ENCODE peak calls at places on chromosomes 2 and 18, in six cellular contexts. One of them, this sample, is unnamed.
A peak's percentile ranks its signal among the peaks of the same experiment; 100 is the strongest.

GRCh38 chr2:88874063-88874657 is 182.7 kb downstream of the RPIA start:
- DNase-seq in NCI-H2081: peak; percentile 58
- DNase-seq in brain microvascular endothelial cell: peak; percentile 56
- DNase-seq in activated T-cell treated with anti-CD3 and anti-CD28 coated beads, Interleukin-2, amount 50 U/mL, for 72 hours: peak; percentile 50
- DNase-seq in AG20443: peak; percentile 57
- DNase-seq in hepatocyte: peak; percentile 11
- DNase-seq in this sample: peak; percentile 68

GRCh38 chr2:175019566-175020327 is 14.6 kb upstream of the CHN1 start:
- DNase-seq in hepatocyte: no peak
- DNase-seq in brain microvascular endothelial cell: no peak
- DNase-seq in AG20443: no peak
- DNase-seq in activated T-cell treated with anti-CD3 and anti-CD28 coated beads, Interleukin-2, amount 50 U/mL, for 72 hours: no peak
- DNase-seq in NCI-H2081: no peak
- DNase-seq in this sample: no peak

GRCh38 chr18:46220116-46220515 is 115.9 kb downstream of the HAUS1 start:
- DNase-seq in brain microvascular endothelial cell: peak; percentile 67
- DNase-seq in AG20443: peak; percentile 71
- DNase-seq in hepatocyte: no peak
- DNase-seq in activated T-cell treated with anti-CD3 and anti-CD28 coated beads, Interleukin-2, amount 50 U/mL, for 72 hours: no peak
- DNase-seq in NCI-H2081: no peak
- DNase-seq in this sample: peak; percentile 80

GRCh38 chr2:167783266-167784070 is 463.9 kb downstream of the STK39 start:
- DNase-seq in brain microvascular endothelial cell: peak; percentile 12
- DNase-seq in hepatocyte: peak; percentile 8
- DNase-seq in AG20443: no peak
- DNase-seq in activated T-cell treated with anti-CD3 and anti-CD28 coated beads, Interleukin-2, amount 50 U/mL, for 72 hours: no peak
- DNase-seq in NCI-H2081: no peak
- DNase-seq in this sample: peak; percentile 26

GRCh38 chr2:235170536-235171510 is 219.0 kb downstream of the SH3BP4 start:
- DNase-seq in AG20443: peak; percentile 87
- DNase-seq in hepatocyte: peak; percentile 58
- DNase-seq in NCI-H2081: peak; percentile 92
- DNase-seq in activated T-cell treated with anti-CD3 and anti-CD28 coated beads, Interleukin-2, amount 50 U/mL, for 72 hours: no peak
- DNase-seq in brain microvascular endothelial cell: peak; percentile 77
- DNase-seq in this sample: peak; percentile 79

GRCh38 chr2:200171761-200172482 is 134.6 kb upstream of the SPATS2L start:
- DNase-seq in AG20443: no peak
- DNase-seq in hepatocyte: peak; percentile 46
- DNase-seq in activated T-cell treated with anti-CD3 and anti-CD28 coated beads, Interleukin-2, amount 50 U/mL, for 72 hours: no peak
- DNase-seq in NCI-H2081: no peak
- DNase-seq in brain microvascular endothelial cell: peak; percentile 76
- DNase-seq in this sample: peak; percentile 65

GRCh38 chr2:233121856-233122255 is 61.7 kb downstream of the INPP5D start:
- DNase-seq in NCI-H2081: no peak
- DNase-seq in brain microvascular endothelial cell: no peak
- DNase-seq in AG20443: no peak
- DNase-seq in hepatocyte: no peak
- DNase-seq in activated T-cell treated with anti-CD3 and anti-CD28 coated beads, Interleukin-2, amount 50 U/mL, for 72 hours: no peak
- DNase-seq in this sample: no peak

GRCh38 chr2:109311771-109312170 is 182.8 kb downstream of the SH3RF3 start:
- DNase-seq in hepatocyte: no peak
- DNase-seq in NCI-H2081: no peak
- DNase-seq in activated T-cell treated with anti-CD3 and anti-CD28 coated beads, Interleukin-2, amount 50 U/mL, for 72 hours: no peak
- DNase-seq in brain microvascular endothelial cell: no peak
- DNase-seq in AG20443: peak; percentile 43
- DNase-seq in this sample: peak; percentile 43

GRCh38 chr18:41075212-41075611 is 879.8 kb upstream of the PIK3C3 start:
- DNase-seq in AG20443: no peak
- DNase-seq in hepatocyte: peak; percentile 21
- DNase-seq in activated T-cell treated with anti-CD3 and anti-CD28 coated beads, Interleukin-2, amount 50 U/mL, for 72 hours: no peak
- DNase-seq in brain microvascular endothelial cell: peak; percentile 76
- DNase-seq in NCI-H2081: no peak
- DNase-seq in this sample: peak; percentile 67

GRCh38 chr2:207225773-207226172 is 60.0 kb upstream of the KLF7 start:
- DNase-seq in activated T-cell treated with anti-CD3 and anti-CD28 coated beads, Interleukin-2, amount 50 U/mL, for 72 hours: no peak
- DNase-seq in brain microvascular endothelial cell: no peak
- DNase-seq in AG20443: no peak
- DNase-seq in NCI-H2081: no peak
- DNase-seq in hepatocyte: no peak
- DNase-seq in this sample: no peak

GRCh38 chr18:34951625-34952379 is 89.4 kb upstream of the MAPRE2 start:
- DNase-seq in hepatocyte: no peak
- DNase-seq in brain microvascular endothelial cell: no peak
- DNase-seq in activated T-cell treated with anti-CD3 and anti-CD28 coated beads, Interleukin-2, amount 50 U/mL, for 72 hours: no peak
- DNase-seq in NCI-H2081: no peak
- DNase-seq in AG20443: no peak
- DNase-seq in this sample: no peak

This sample was measured in fibroblast of mammary gland.